ENCODE peak calls at places on chromosomes 5 and 9, in eight cellular contexts. X, U, Q, C, Z, B, D and O are unnamed samples. For H3K36me3, the result is how much of the 10 kb centered on the place peaks cover.

GRCh38 chr5:1527533-1528205 is 3.9 kb upstream of the LPCAT1 start:
- DNase-seq in X (no peak), U (no peak), Q (no peak), C (no peak), Z (no peak), B (peak), D (no peak), O (no peak)

GRCh38 chr9:118362123-118362522 is 657.9 kb downstream of the TLR4 start:
- DNase-seq in X (no peak), U (no peak), Q (no peak), C (no peak), Z (no peak), B (no peak), D (no peak), O (no peak)

GRCh38 chr9:129343697-129344375 is 165.8 kb upstream of the IER5L start:
- DNase-seq in X (no peak), U (peak), Q (no peak), C (peak), Z (peak), B (no peak), D (no peak), O (no peak)

GRCh38 chr5:171418982-171419662 is at the start of gene FGF18:
- DNase-seq in X (peak), U (peak), Q (peak), C (peak), Z (peak), B (no peak), D (peak), O (no peak)

GRCh38 chr9:94554439-94555331 is at the start of gene PCAT7:
- DNase-seq in X (peak), U (no peak), Q (peak), C (peak), Z (peak), B (no peak), D (peak), O (peak)

GRCh38 chr5:15740383-15740782 is 240.4 kb downstream of the FBXL7 start:
- DNase-seq in X (no peak), U (no peak), Q (no peak), C (no peak), Z (no peak), B (no peak), D (no peak), O (no peak)

GRCh38 chr5:115542076-115542475 is 2.5 kb downstream of the FEM1C start:
- DNase-seq in X (no peak), U (no peak), Q (no peak), C (no peak), Z (no peak), B (no peak), D (no peak), O (no peak)

GRCh38 chr5:124036786-124037185 is 524.8 kb downstream of the CSNK1G3 start:
- DNase-seq in X (no peak), U (no peak), Q (no peak), C (no peak), Z (no peak), B (no peak), D (no peak), O (no peak)

GRCh38 chr9:127161081-127161621 is 38.7 kb upstream of the ANGPTL2 start:
- DNase-seq in X (no peak), U (no peak), Q (no peak), C (no peak), Z (no peak), B (peak), D (no peak), O (no peak)

GRCh38 chr5:98173334-98173733 is 600.1 kb upstream of the RGMB start:
- DNase-seq in X (peak), U (no peak), Q (no peak), C (no peak), Z (no peak), B (no peak), D (no peak), O (no peak)

GRCh38 chr9:98927724-98928123 is 16.0 kb upstream of the COL15A1 start:
- DNase-seq in X (no peak), U (no peak), Q (no peak), C (no peak), Z (no peak), B (no peak), D (no peak), O (no peak)

GRCh38 chr9:81861644-81862043 is 66.6 kb upstream of the SPATA31D4 start:
- DNase-seq in X (peak), U (no peak), Q (no peak), C (no peak), Z (no peak), B (no peak), D (no peak), O (no peak)

GRCh38 chr9:126604059-126604685 is 9.6 kb upstream of the LMX1B start:
- DNase-seq in X (no peak), U (no peak), Q (no peak), C (no peak), Z (no peak), B (no peak), D (no peak), O (no peak)

GRCh38 chr9:99491408-99492259 is 269.6 kb downstream of the SEC61B start:
- DNase-seq in X (peak), U (no peak), Q (no peak), C (no peak), Z (no peak), B (no peak), D (no peak), O (no peak)

GRCh38 chr5:180494510-180495181 is 467 bp downstream of the CNOT6 start:
- DNase-seq in X (no peak), U (peak), Q (peak), C (peak), Z (peak), B (no peak), D (peak), O (no peak)

GRCh38 chr9:69548676-69549075 is 123.5 kb downstream of the APBA1 start:
- DNase-seq in X (no peak), U (no peak), Q (no peak), C (no peak), Z (no peak), B (no peak), D (no peak), O (no peak)

GRCh38 chr5:113824307-113824706 is 310.8 kb downstream of the YTHDC2 start:
- DNase-seq in X (no peak), U (no peak), Q (no peak), C (no peak), Z (no peak), B (no peak), D (no peak), O (no peak)

GRCh38 chr5:129135633-129136032 is 41.1 kb downstream of the ISOC1 start:
- DNase-seq in X (no peak), U (no peak), Q (peak), C (no peak), Z (no peak), B (no peak), D (no peak), O (peak)

GRCh38 chr9:37456808-37457207 is 8.4 kb downstream of the ZBTB5 start:
- DNase-seq in X (no peak), U (no peak), Q (no peak), C (no peak), Z (no peak), B (no peak), D (no peak), O (no peak)

GRCh38 chr5:71859515-71859914 is 140.4 kb downstream of the CARTPT start:
- DNase-seq in X (no peak), U (no peak), Q (no peak), C (no peak), Z (no peak), B (no peak), D (no peak), O (no peak)

GRCh38 chr9:105297442-105298097 is 53.1 kb downstream of the SLC44A1 start:
- DNase-seq in X (no peak), U (no peak), Q (no peak), C (no peak), Z (no peak), B (no peak), D (no peak), O (no peak)

GRCh38 chr5:55692106-55692417 is 20.1 kb downstream of the SLC38A9 start:
- DNase-seq in X (no peak), U (no peak), Q (no peak), C (no peak), Z (no peak), B (no peak), D (no peak), O (no peak)

GRCh38 chr5:139425497-139425896 is 13.8 kb downstream of the DNAJC18 start:
- DNase-seq in X (no peak), U (no peak), Q (no peak), C (no peak), Z (no peak), B (no peak), D (no peak), O (no peak)

GRCh38 chr5:159777049-159777448 is 139.2 kb upstream of the ADRA1B start:
- DNase-seq in X (no peak), U (no peak), Q (no peak), C (no peak), Z (no peak), B (no peak), D (no peak), O (no peak)

GRCh38 chr9:32968101-32969011 is 33.1 kb downstream of the APTX start:
- DNase-seq in X (peak), U (peak), Q (peak), C (peak), Z (no peak), B (peak), D (peak), O (no peak)

GRCh38 chr5:1268666-1269065 is 26.2 kb downstream of the TERT start:
- DNase-seq in X (no peak), U (no peak), Q (no peak), C (no peak), Z (no peak), B (no peak), D (no peak), O (no peak)

GRCh38 chr5:36657563-36657995 is 51.2 kb downstream of the SLC1A3 start:
- DNase-seq in X (peak), U (peak), Q (peak), C (peak), Z (no peak), B (peak), D (no peak), O (no peak)

GRCh38 chr5:115179068-115179958 is 9.6 kb upstream of the TRIM36 start:
- DNase-seq in X (no peak), U (no peak), Q (peak), C (peak), Z (no peak), B (no peak), D (no peak), O (no peak)

GRCh38 chr5:77322406-77322805 is 111.9 kb downstream of the PDE8B start:
- DNase-seq in X (no peak), U (no peak), Q (no peak), C (no peak), Z (no peak), B (no peak), D (no peak), O (no peak)

GRCh38 chr5:179115845-179116524 is 55.8 kb downstream of the ZNF354C start:
- DNase-seq in X (no peak), U (no peak), Q (no peak), C (peak), Z (peak), B (no peak), D (no peak), O (no peak)

GRCh38 chr9:109027176-109027575 is 13.9 kb upstream of the CTNNAL1 start:
- DNase-seq in X (no peak), U (no peak), Q (no peak), C (no peak), Z (no peak), B (peak), D (no peak), O (no peak)

GRCh38 chr5:22908129-22908528 is 55.0 kb upstream of the CDH12 start:
- DNase-seq in X (peak), U (no peak), Q (no peak), C (no peak), Z (no peak), B (no peak), D (no peak), O (no peak)

GRCh38 chr9:91073049-91073810 is 271.6 kb downstream of the SYK start:
- DNase-seq in X (no peak), U (no peak), Q (peak), C (no peak), Z (peak), B (no peak), D (no peak), O (no peak)

DNA sequence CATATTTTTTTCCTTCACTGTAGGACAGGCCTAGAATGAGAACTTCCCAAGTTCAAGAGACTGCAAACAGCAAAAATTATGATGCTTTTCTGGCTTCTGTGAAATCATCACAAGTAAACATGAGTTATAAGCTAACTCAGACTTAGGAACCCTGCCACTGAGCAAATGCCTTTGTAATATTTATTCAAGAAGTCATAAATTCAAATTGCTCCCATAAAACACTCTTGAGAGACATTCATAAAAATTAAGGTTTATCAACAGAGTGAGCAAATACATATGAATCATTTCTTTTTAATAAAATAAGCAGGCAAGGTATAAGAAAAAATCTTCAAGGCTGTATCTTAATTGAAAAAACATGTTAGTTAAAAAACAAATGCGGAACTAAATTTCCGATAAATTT is 124.2 kb downstream of the GNA14 start:
- DNase-seq in X (no peak), U (no peak), Q (peak), C (no peak), Z (no peak), B (peak), D (no peak), O (no peak)
- H3K4me3 ChIP-seq in X (no peak), U (no peak), Q (no peak), C (no peak), Z (no peak), B (no peak), D (no peak), O (no peak)

DNA sequence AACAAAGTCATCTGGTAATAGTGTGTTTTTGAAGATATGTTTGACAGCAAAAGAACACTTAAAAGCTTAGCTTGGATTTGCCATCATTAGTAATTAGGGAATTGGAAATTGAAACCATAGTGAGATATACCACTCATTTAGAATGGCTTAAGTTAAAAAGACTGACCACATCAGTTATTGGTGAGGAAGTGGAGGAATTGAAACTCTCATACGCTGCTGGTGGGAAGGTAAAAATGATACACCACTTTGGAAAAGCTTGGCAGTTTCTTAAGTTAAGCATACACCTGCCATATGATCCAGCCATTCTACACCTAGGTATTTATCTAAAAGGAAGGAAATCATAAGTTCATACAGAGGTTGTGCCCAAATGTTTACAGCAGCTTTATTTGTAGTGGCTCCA is 213.2 kb downstream of the TRIO start:
- DNase-seq in X (no peak), U (no peak), Q (no peak), C (no peak), Z (no peak), B (no peak), D (no peak), O (no peak)
- H3K36me3 ChIP-seq in X (half or more), U (under half), Q (under half), C (under half), Z (under half), B (under half), D (under half), O (under half)

GRCh38 chr5:44714871-44715580 is 93.7 kb upstream of the MRPS30 start:
- DNase-seq in X (no peak), U (no peak), Q (no peak), C (no peak), Z (no peak), B (no peak), D (peak), O (no peak)
- H3K27ac ChIP-seq in X (no peak), U (no peak), Q (no peak), C (no peak), Z (no peak), B (no peak), D (no peak), O (no peak)

GRCh38 chr9:130682490-130683121 is 11.0 kb upstream of the EXOSC2 start:
- DNase-seq in X (peak), U (peak), Q (peak), C (peak), Z (peak), B (peak), D (peak), O (no peak)
- H3K4me3 ChIP-seq in X (no peak), U (peak), Q (peak), C (peak), Z (peak), B (peak), D (peak), O (no peak)

GRCh38 chr5:112275671-112276070 is 143.4 kb downstream of the EPB41L4A start:
- DNase-seq in X (no peak), U (no peak), Q (no peak), C (no peak), Z (no peak), B (no peak), D (no peak), O (no peak)

GRCh38 chr5:112279082-112279481 is 140.0 kb downstream of the EPB41L4A start:
- DNase-seq in X (no peak), U (no peak), Q (no peak), C (no peak), Z (no peak), B (no peak), D (no peak), O (no peak)

DNA sequence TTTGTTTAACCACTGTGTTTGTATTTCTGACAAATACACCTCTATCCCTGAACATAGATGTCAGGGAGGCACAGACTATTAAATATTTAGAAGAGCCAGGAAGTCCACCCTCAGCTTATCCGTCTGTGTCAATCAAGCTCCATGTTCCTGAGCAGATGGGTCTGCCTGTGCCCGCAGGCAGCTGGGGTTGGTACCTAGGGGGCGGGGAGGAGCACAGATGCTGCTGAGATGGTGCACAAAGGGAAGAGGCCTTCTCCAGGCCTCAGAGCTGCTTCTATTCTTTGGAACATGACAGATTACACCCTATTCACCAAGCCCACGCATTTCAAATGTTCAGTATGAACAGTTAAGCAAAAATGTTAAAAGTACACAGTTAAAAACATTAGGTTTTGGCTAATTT is 142.1 kb downstream of the EPB41L4A start:
- DNase-seq in X (no peak), U (no peak), Q (no peak), C (no peak), Z (no peak), B (no peak), D (no peak), O (no peak)
- H3K36me3 ChIP-seq in X (under half), U (under half), Q (under half), C (under half), Z (under half), B (under half), D (under half), O (under half)

GRCh38 chr9:92404031-92404430 is 347 bp downstream of the OGN start:
- DNase-seq in X (no peak), U (no peak), Q (no peak), C (no peak), Z (no peak), B (no peak), D (no peak), O (no peak)
- H3K27ac ChIP-seq in X (no peak), U (no peak), Q (no peak), C (no peak), Z (no peak), B (peak), D (no peak), O (no peak)

DNA sequence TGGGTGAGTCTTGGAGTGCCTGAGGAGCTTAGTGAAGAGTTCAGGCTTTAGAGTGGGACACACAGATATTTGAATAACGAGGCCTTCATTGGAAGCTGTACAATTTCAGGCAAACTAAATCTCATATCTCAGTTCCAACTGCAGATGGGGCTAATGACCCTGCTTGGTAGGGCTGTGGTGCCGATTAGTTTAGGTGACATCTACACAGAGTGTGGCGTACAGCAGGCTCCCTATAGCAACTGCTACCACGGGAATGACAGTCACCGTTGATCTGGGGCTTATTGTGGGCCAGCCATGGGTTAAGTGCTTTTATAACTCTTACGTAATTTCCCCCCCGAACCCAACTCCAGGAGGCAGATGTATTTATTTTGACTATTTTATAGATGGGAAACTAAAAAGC is 70.8 kb downstream of the FAT2 start:
- DNase-seq in X (no peak), U (no peak), Q (no peak), C (no peak), Z (no peak), B (no peak), D (no peak), O (no peak)
- H3K4me3 ChIP-seq in X (no peak), U (no peak), Q (no peak), C (no peak), Z (no peak), B (no peak), D (no peak), O (no peak)